ENCODE peak calls at places on chromosome 22, in four cellular contexts. H is IMR-90, Z is uterus, X is neuronal stem cell. M is an unnamed sample. For H3K9me3, the result is how much of the 10 kb centered on the place peaks cover.

GRCh38 chr22:35483730-35484129 is 56.9 kb upstream of the RASD2 start:
- DNase-seq in H (no peak), Z (no peak), X (no peak), M (no peak)

GRCh38 chr22:21632237-21632895 is at the start of gene CCDC116:
- DNase-seq in H (no peak), Z (no peak), X (no peak), M (peak)

GRCh38 chr22:28171135-28171534 is 252.1 kb upstream of the PITPNB start:
- DNase-seq in H (no peak), Z (no peak), X (no peak), M (no peak)

GRCh38 chr22:38240734-38241252 is 32.0 kb downstream of the TMEM184B start:
- DNase-seq in H (peak), Z (no peak), X (peak), M (no peak)

GRCh38 chr22:27906241-27906640 is 12.8 kb downstream of the PITPNB start:
- DNase-seq in H (peak), Z (no peak), X (no peak), M (no peak)

GRCh38 chr22:42630901-42631602 is 9.3 kb downstream of the ATP5MGL start:
- DNase-seq in H (no peak), Z (no peak), X (no peak), M (no peak)

GRCh38 chr22:25451480-25452114 is 112.9 kb upstream of the GRK3 start:
- DNase-seq in H (peak), Z (no peak), X (no peak), M (no peak)

GRCh38 chr22:25282346-25282670 is 62.9 kb downstream of the CRYBB2 start:
- DNase-seq in H (no peak), Z (no peak), X (peak), M (no peak)

GRCh38 chr22:41619979-41620645 is 731 bp downstream of the DESI1 start:
- DNase-seq in H (no peak), Z (peak), X (peak), M (peak)

GRCh38 chr22:38566726-38567504 is 3.1 kb downstream of the DMC1 start:
- DNase-seq in H (no peak), Z (no peak), X (no peak), M (no peak)

GRCh38 chr22:49599039-49599438 is 228.6 kb downstream of the BRD1 start:
- DNase-seq in H (no peak), Z (no peak), X (no peak), M (no peak)
- H3K9me3 ChIP-seq in H (half or more), Z (under half), X (under half), M (under half)

GRCh38 chr22:47653921-47654320 is 891.5 kb downstream of the TBC1D22A start:
- DNase-seq in H (no peak), Z (no peak), X (no peak), M (no peak)
- H3K9me3 ChIP-seq in H (under half), Z (under half), X (under half), M (under half)

GRCh38 chr22:44615602-44616180 is 86.3 kb upstream of the PRR5 start:
- DNase-seq in H (no peak), Z (no peak), X (no peak), M (no peak)

GRCh38 chr22:44616461-44616860 is 85.5 kb upstream of the PRR5 start:
- DNase-seq in H (no peak), Z (no peak), X (no peak), M (no peak)

GRCh38 chr22:44615146-44615545 is 86.9 kb upstream of the PRR5 start:
- DNase-seq in H (no peak), Z (no peak), X (no peak), M (no peak)

GRCh38 chr22:44611880-44612496 is 90.0 kb upstream of the PRR5 start:
- DNase-seq in H (no peak), Z (no peak), X (no peak), M (no peak)

DNA sequence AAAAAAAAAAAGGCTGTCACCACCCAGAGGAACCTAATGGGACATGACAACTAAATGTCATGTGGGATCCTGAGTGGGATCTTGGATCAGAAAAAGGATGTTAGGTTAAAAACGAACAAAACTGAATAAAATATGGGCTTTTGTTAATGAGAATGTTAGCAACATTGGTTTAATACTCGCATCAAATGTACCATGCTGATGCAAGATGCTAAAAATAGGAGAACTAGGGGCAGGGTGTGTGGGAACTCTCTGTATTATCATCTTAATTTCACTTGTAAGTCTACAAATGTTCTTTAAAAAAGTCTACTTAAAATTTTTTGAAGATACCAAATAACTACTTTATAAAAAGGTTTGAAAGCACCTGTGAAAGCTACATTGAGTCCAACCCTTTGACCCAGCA is 88.8 kb upstream of the PRR5 start:
- DNase-seq in H (no peak), Z (no peak), X (no peak), M (no peak)
- H3K9me3 ChIP-seq in H (under half), Z (under half), X (under half), M (under half)

GRCh38 chr22:47593911-47594311 is 831.5 kb downstream of the TBC1D22A start:
- DNase-seq in H (no peak), Z (no peak), X (no peak), M (no peak)

GRCh38 chr22:47591709-47592108 is 829.3 kb downstream of the TBC1D22A start:
- DNase-seq in H (no peak), Z (no peak), X (no peak), M (no peak)

GRCh38 chr22:47595122-47595521 is 832.7 kb downstream of the TBC1D22A start:
- DNase-seq in H (no peak), Z (no peak), X (no peak), M (no peak)

GRCh38 chr22:47592791-47593190 is 830.3 kb downstream of the TBC1D22A start:
- DNase-seq in H (no peak), Z (no peak), X (no peak), M (no peak)

DNA sequence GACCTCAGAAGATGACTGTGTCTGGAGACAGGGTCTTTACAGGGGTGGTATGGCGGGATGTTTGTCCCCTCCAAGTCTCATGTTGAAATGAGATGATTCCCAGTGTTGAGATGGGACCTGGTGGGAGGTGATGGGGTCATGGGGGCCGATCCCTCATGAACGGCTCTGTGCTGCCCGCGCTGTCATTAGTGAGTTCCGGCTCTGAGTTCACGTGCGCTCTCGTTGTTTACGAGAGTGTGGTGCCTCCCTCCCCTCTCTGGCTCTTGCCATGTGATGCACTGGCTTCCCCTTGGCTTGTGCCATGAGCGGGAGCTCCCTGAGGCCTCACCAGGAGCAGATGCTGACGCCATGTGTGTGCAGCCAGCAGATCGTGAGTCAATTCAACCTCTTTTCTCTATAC is 830.8 kb downstream of the TBC1D22A start:
- DNase-seq in H (no peak), Z (no peak), X (no peak), M (no peak)
- H3K9me3 ChIP-seq in H (half or more), Z (under half), X (under half), M (under half)